ENCODE peak calls at places on chromosomes 7 and 10, in five cellular contexts. G is fibroblast of villous mesenchyme; Q is neuronal stem cell; L is activated CD4-positive, alpha-beta T cell treated with anti-CD3 and anti-CD28 coated beads for 24 hours; T is posterior cingulate gyrus. M is an unnamed sample.

GRCh38 chr10:90665905-90666662 is 191.8 kb downstream of the HTR7 start:
- DNase-seq in G (no peak), Q (no peak), L (no peak), T (no peak), M (no peak)

GRCh38 chr7:103446046-103446520 is at the start of gene SLC26A5:
- DNase-seq in G (no peak), Q (peak), L (no peak), T (no peak), M (no peak)

GRCh38 chr10:23478570-23478969 is 39.7 kb downstream of the OTUD1 start:
- DNase-seq in G (no peak), Q (no peak), L (no peak), T (no peak), M (no peak)

GRCh38 chr10:63352976-63353375 is 112.8 kb downstream of the JMJD1C start:
- DNase-seq in G (no peak), Q (no peak), L (no peak), T (no peak), M (no peak)

GRCh38 chr10:102917314-102917961 is 656 bp upstream of the CNNM2 start:
- DNase-seq in G (peak), Q (peak), L (peak), T (peak), M (peak)

GRCh38 chr10:79985481-79986072 is 36.7 kb upstream of the SFTPD start:
- DNase-seq in G (peak), Q (no peak), L (no peak), T (no peak), M (no peak)

GRCh38 chr10:114094795-114095194 is 51.1 kb downstream of the ADRB1 start:
- DNase-seq in G (no peak), Q (no peak), L (no peak), T (no peak), M (no peak)

GRCh38 chr10:70967591-70968588 is 79.5 kb upstream of the PCBD1 start:
- DNase-seq in G (no peak), Q (peak), L (no peak), T (no peak), M (no peak)

GRCh38 chr10:66928000-66928770 is 2.3 kb downstream of the LRRTM3 start:
- DNase-seq in G (no peak), Q (no peak), L (no peak), T (peak), M (no peak)

GRCh38 chr7:45064047-45064725 is 24.6 kb downstream of the NACAD start:
- DNase-seq in G (no peak), Q (no peak), L (no peak), T (no peak), M (no peak)

GRCh38 chr7:22572937-22573336 is 72.9 kb upstream of the STEAP1B start:
- DNase-seq in G (peak), Q (no peak), L (no peak), T (no peak), M (no peak)

GRCh38 chr7:37065779-37066271 is 341.5 kb upstream of the AOAH start:
- DNase-seq in G (peak), Q (no peak), L (peak), T (no peak), M (no peak)

GRCh38 chr7:47361746-47362215 is 220.1 kb downstream of the TNS3 start:
- DNase-seq in G (peak), Q (no peak), L (peak), T (no peak), M (no peak)

GRCh38 chr10:75228834-75229233 is 6.9 kb downstream of the COMTD1 start:
- DNase-seq in G (peak), Q (no peak), L (no peak), T (no peak), M (no peak)

GRCh38 chr10:8055420-8056349 is 1.2 kb downstream of the GATA3 start:
- DNase-seq in G (no peak), Q (peak), L (no peak), T (no peak), M (no peak)

GRCh38 chr7:45185028-45185863 is 27.7 kb downstream of the RAMP3 start:
- DNase-seq in G (no peak), Q (no peak), L (no peak), T (no peak), M (no peak)

GRCh38 chr10:61000769-61001730 is 57.1 kb upstream of the RHOBTB1 start:
- DNase-seq in G (no peak), Q (peak), L (no peak), T (peak), M (peak)

GRCh38 chr10:8596929-8597472 is 542.5 kb downstream of the GATA3 start:
- DNase-seq in G (no peak), Q (no peak), L (no peak), T (no peak), M (no peak)

GRCh38 chr10:5447611-5448071 is 35.3 kb downstream of the NET1 start:
- DNase-seq in G (no peak), Q (no peak), L (no peak), T (no peak), M (no peak)

GRCh38 chr7:70506463-70506862 is 625.5 kb upstream of the GALNT17 start:
- DNase-seq in G (no peak), Q (no peak), L (no peak), T (no peak), M (no peak)

GRCh38 chr10:24383681-24384106 is 174.8 kb downstream of the KIAA1217 start:
- DNase-seq in G (peak), Q (no peak), L (peak), T (peak), M (peak)

GRCh38 chr10:62018141-62018911 is 116.8 kb downstream of the ARID5B start:
- DNase-seq in G (no peak), Q (no peak), L (no peak), T (no peak), M (no peak)

GRCh38 chr10:5014936-5015335 is 11.3 kb upstream of the AKR1C2 start:
- DNase-seq in G (no peak), Q (no peak), L (no peak), T (no peak), M (no peak)

GRCh38 chr7:38775503-38775902 is 133.5 kb downstream of the VPS41 start:
- DNase-seq in G (no peak), Q (peak), L (no peak), T (no peak), M (no peak)

GRCh38 chr10:30420266-30420665 is 13.7 kb upstream of the MAP3K8 start:
- DNase-seq in G (no peak), Q (no peak), L (no peak), T (no peak), M (no peak)

GRCh38 chr10:17784701-17785100 is 24.4 kb upstream of the MRC1 start:
- DNase-seq in G (no peak), Q (no peak), L (no peak), T (no peak), M (no peak)

GRCh38 chr10:106185991-106186390 is 978.5 kb downstream of the SORCS1 start:
- DNase-seq in G (peak), Q (no peak), L (no peak), T (no peak), M (no peak)

GRCh38 chr7:130544356-130544755 is 52.5 kb downstream of the MEST start:
- DNase-seq in G (no peak), Q (no peak), L (no peak), T (no peak), M (no peak)

GRCh38 chr10:52353960-52354394 is 39.9 kb downstream of the DKK1 start:
- DNase-seq in G (peak), Q (no peak), L (no peak), T (no peak), M (no peak)

GRCh38 chr7:130894146-130895005 is 160.4 kb upstream of the KLF14 start:
- DNase-seq in G (peak), Q (no peak), L (no peak), T (no peak), M (no peak)

GRCh38 chr7:134175724-134176350 is 48.7 kb downstream of the LRGUK start:
- DNase-seq in G (no peak), Q (no peak), L (no peak), T (no peak), M (no peak)

GRCh38 chr10:48965460-48965859 is 25.8 kb upstream of the LRRC18 start:
- DNase-seq in G (no peak), Q (no peak), L (no peak), T (no peak), M (no peak)